ENCODE peak calls at places on chromosomes 16 and 17, in six cellular contexts. C is ecto neural progenitor cell; Z is activated naive CD4-positive, alpha-beta T cell treated with anti-CD3 and anti-CD28 coated beads for 36 hours; V is NCI-H1417; O is AG10803; E is hepatocyte. A is an unnamed sample.

GRCh38 chr17:73424571-73424970 is 112.8 kb upstream of the CDC42EP4 start:
- DNase-seq in V (no peak), Z (no peak), O (no peak), C (no peak), E (no peak), A (no peak)

GRCh38 chr17:51857052-51857593 is 301.4 kb downstream of the CA10 start:
- DNase-seq in O (no peak), Z (no peak), E (no peak), C (no peak), V (no peak), A (no peak)

GRCh38 chr16:51527349-51527748 is 376.3 kb upstream of the SALL1 start:
- DNase-seq in O (no peak), Z (no peak), C (no peak), E (no peak), V (no peak), A (no peak)

GRCh38 chr17:19744492-19744891 is 3.6 kb downstream of the ALDH3A1 start:
- DNase-seq in O (no peak), C (no peak), V (no peak), Z (no peak), E (no peak), A (no peak)

GRCh38 chr16:4908854-4909401 is 28.0 kb downstream of the PPL start:
- DNase-seq in E (no peak), V (no peak), O (no peak), C (no peak), Z (no peak), A (no peak)

GRCh38 chr17:72705905-72706395 is 386.5 kb downstream of the SLC39A11 start:
- DNase-seq in Z (no peak), E (no peak), C (no peak), O (no peak), V (no peak), A (no peak)

GRCh38 chr16:89560413-89561194 is at the start of gene RPL13:
- DNase-seq in E (peak; percentile 98), Z (peak; percentile 96), O (peak; percentile 95), C (peak; percentile 96), V (peak; percentile 91), A (peak; percentile 89)

GRCh38 chr17:47315451-47316266 is 8.1 kb upstream of the EFCAB13 start:
- DNase-seq in C (no peak), E (peak; percentile 81), V (peak; percentile 24), O (peak; percentile 79), Z (peak; percentile 56), A (no peak)

GRCh38 chr17:80706454-80706853 is 161.8 kb downstream of the RPTOR start:
- DNase-seq in E (no peak), O (no peak), Z (no peak), C (peak; percentile 54), V (no peak), A (no peak)

GRCh38 chr17:4796550-4796915 is 569 bp downstream of the PSMB6 start:
- DNase-seq in E (peak; percentile 63), O (peak; percentile 34), C (peak; percentile 69), Z (peak; percentile 44), V (no peak), A (no peak)

GRCh38 chr17:81090361-81091133 is 55.6 kb downstream of the BAIAP2 start:
- DNase-seq in O (peak; percentile 57), V (no peak), E (peak; percentile 63), C (peak; percentile 80), Z (no peak), A (peak; percentile 59)

GRCh38 chr16:3461120-3461519 is 17.6 kb downstream of the NAA60 start:
- DNase-seq in C (no peak), V (no peak), Z (peak; percentile 67), O (no peak), E (no peak), A (no peak)

GRCh38 chr17:79811036-79811887 is 14.4 kb upstream of the CBX8 start:
- DNase-seq in O (no peak), Z (peak; percentile 47), V (peak; percentile 84), E (peak; percentile 68), C (peak; percentile 80), A (no peak)

GRCh38 chr16:11035096-11035495 is 90.7 kb downstream of the CLEC16A start:
- DNase-seq in C (no peak), V (no peak), Z (no peak), O (no peak), E (no peak), A (no peak)

GRCh38 chr17:2396568-2397246 is 4.2 kb downstream of the MNT start:
- DNase-seq in C (peak; percentile 96), V (peak; percentile 68), O (peak; percentile 97), E (peak; percentile 97), Z (peak; percentile 79), A (peak; percentile 82)

GRCh38 chr16:74991593-74992403 is 6.9 kb upstream of the WDR59 start:
- DNase-seq in E (peak; percentile 76), Z (no peak), O (no peak), C (no peak), V (no peak), A (no peak)

GRCh38 chr16:70331588-70332358 is 14.9 kb upstream of the DDX19A start:
- DNase-seq in E (no peak), C (no peak), O (no peak), V (no peak), Z (peak; percentile 26), A (no peak)

GRCh38 chr17:53061446-53061845 is 761.3 kb upstream of the KIF2B start:
- DNase-seq in V (no peak), O (no peak), E (peak; percentile 3), Z (no peak), C (no peak), A (no peak)

GRCh38 chr16:50252082-50252611 is 14.2 kb upstream of the ADCY7 start:
- DNase-seq in Z (no peak), V (no peak), E (no peak), O (no peak), C (peak; percentile 25), A (no peak)

GRCh38 chr17:6551909-6552768 is 4.2 kb downstream of the PITPNM3 start:
- DNase-seq in E (peak; percentile 61), C (no peak), O (no peak), Z (no peak), V (peak; percentile 2), A (no peak)

A was measured in tibial nerve.